ENCODE peak calls at places on chromosomes 6 and 20, in six cellular contexts. One of them, this sample, is unnamed.

GRCh38 chr6:14575961-14576360 is 458.4 kb downstream of the CD83 start:
- DNase-seq in AG08396: no peak
- DNase-seq in G401: no peak
- DNase-seq in heart left ventricle: no peak
- DNase-seq in NCI-H345: no peak
- DNase-seq in right lobe of liver: no peak
- DNase-seq in this sample: no peak

GRCh38 chr6:16947461-16948159 is 154.2 kb upstream of the STMND1 start:
- DNase-seq in AG08396: peak; percentile 68
- DNase-seq in G401: no peak
- DNase-seq in heart left ventricle: no peak
- DNase-seq in NCI-H345: peak; percentile 28
- DNase-seq in right lobe of liver: no peak
- DNase-seq in this sample: no peak

GRCh38 chr6:31538805-31539400 is 2.9 kb downstream of the DDX39B start:
- DNase-seq in AG08396: no peak
- DNase-seq in G401: no peak
- DNase-seq in heart left ventricle: no peak
- DNase-seq in NCI-H345: no peak
- DNase-seq in right lobe of liver: no peak
- DNase-seq in this sample: no peak

GRCh38 chr6:158638393-158638792 is 6.2 kb downstream of the DYNLT1 start:
- DNase-seq in AG08396: no peak
- DNase-seq in G401: no peak
- DNase-seq in heart left ventricle: no peak
- DNase-seq in NCI-H345: no peak
- DNase-seq in right lobe of liver: no peak
- DNase-seq in this sample: no peak

GRCh38 chr6:19757036-19757435 is 80.1 kb upstream of the ID4 start:
- DNase-seq in AG08396: peak; percentile 13
- DNase-seq in G401: no peak
- DNase-seq in heart left ventricle: no peak
- DNase-seq in NCI-H345: no peak
- DNase-seq in right lobe of liver: no peak
- DNase-seq in this sample: no peak

GRCh38 chr6:63904844-63905243 is 269.2 kb downstream of the PHF3 start:
- DNase-seq in AG08396: peak; percentile 8
- DNase-seq in G401: no peak
- DNase-seq in heart left ventricle: no peak
- DNase-seq in NCI-H345: no peak
- DNase-seq in right lobe of liver: no peak
- DNase-seq in this sample: no peak

GRCh38 chr6:37516920-37517405 is 17.3 kb upstream of the CCDC167 start:
- DNase-seq in AG08396: no peak
- DNase-seq in G401: peak; percentile 34
- DNase-seq in heart left ventricle: no peak
- DNase-seq in NCI-H345: no peak
- DNase-seq in right lobe of liver: peak; percentile 39
- DNase-seq in this sample: no peak

GRCh38 chr6:43644940-43645612 is at the start of gene RSPH9:
- DNase-seq in AG08396: peak; percentile 66
- DNase-seq in G401: peak; percentile 65
- DNase-seq in heart left ventricle: peak; percentile 78
- DNase-seq in NCI-H345: no peak
- DNase-seq in right lobe of liver: peak; percentile 48
- DNase-seq in this sample: peak; percentile 82

GRCh38 chr20:61895686-61896057 is 170.0 kb downstream of the TAF4 start:
- DNase-seq in AG08396: no peak
- DNase-seq in G401: no peak
- DNase-seq in heart left ventricle: no peak
- DNase-seq in NCI-H345: no peak
- DNase-seq in right lobe of liver: no peak
- DNase-seq in this sample: no peak

GRCh38 chr6:92810913-92811312 is 608.4 kb downstream of the EPHA7 start:
- DNase-seq in AG08396: no peak
- DNase-seq in G401: peak; percentile 25
- DNase-seq in heart left ventricle: no peak
- DNase-seq in NCI-H345: peak; percentile 55
- DNase-seq in right lobe of liver: no peak
- DNase-seq in this sample: no peak

GRCh38 chr6:155828989-155829388 is 373.4 kb upstream of the NOX3 start:
- DNase-seq in AG08396: no peak
- DNase-seq in G401: no peak
- DNase-seq in heart left ventricle: no peak
- DNase-seq in NCI-H345: no peak
- DNase-seq in right lobe of liver: no peak
- DNase-seq in this sample: no peak

GRCh38 chr20:14711681-14712080 is 374.3 kb upstream of the FLRT3 start:
- DNase-seq in AG08396: no peak
- DNase-seq in G401: no peak
- DNase-seq in heart left ventricle: no peak
- DNase-seq in NCI-H345: no peak
- DNase-seq in right lobe of liver: no peak
- DNase-seq in this sample: no peak

GRCh38 chr6:9100869-9101575 is 665.7 kb upstream of the SLC35B3 start:
- DNase-seq in AG08396: no peak
- DNase-seq in G401: no peak
- DNase-seq in heart left ventricle: no peak
- DNase-seq in NCI-H345: no peak
- DNase-seq in right lobe of liver: no peak
- DNase-seq in this sample: no peak

GRCh38 chr6:31422587-31422986 is 19.2 kb downstream of the MICA start:
- DNase-seq in AG08396: no peak
- DNase-seq in G401: no peak
- DNase-seq in heart left ventricle: no peak
- DNase-seq in NCI-H345: no peak
- DNase-seq in right lobe of liver: no peak
- DNase-seq in this sample: no peak

GRCh38 chr6:44058617-44059358 is 68.5 kb downstream of the MRPL14 start:
- DNase-seq in AG08396: peak; percentile 89
- DNase-seq in G401: no peak
- DNase-seq in heart left ventricle: peak; percentile 93
- DNase-seq in NCI-H345: no peak
- DNase-seq in right lobe of liver: peak; percentile 80
- DNase-seq in this sample: peak; percentile 64

GRCh38 chr6:7727150-7727950 is 1.5 kb downstream of the BMP6 start:
- DNase-seq in AG08396: peak; percentile 37
- DNase-seq in G401: no peak
- DNase-seq in heart left ventricle: no peak
- DNase-seq in NCI-H345: peak; percentile 1
- DNase-seq in right lobe of liver: peak; percentile 28
- DNase-seq in this sample: no peak

GRCh38 chr6:163416640-163417253 is 2.2 kb downstream of the QKI start:
- DNase-seq in AG08396: peak; percentile 65
- DNase-seq in G401: peak; percentile 77
- DNase-seq in heart left ventricle: no peak
- DNase-seq in NCI-H345: peak; percentile 26
- DNase-seq in right lobe of liver: no peak
- DNase-seq in this sample: peak; percentile 39

GRCh38 chr6:36912583-36912982 is 26.8 kb downstream of the C6orf89 start:
- DNase-seq in AG08396: peak; percentile 71
- DNase-seq in G401: no peak
- DNase-seq in heart left ventricle: no peak
- DNase-seq in NCI-H345: no peak
- DNase-seq in right lobe of liver: no peak
- DNase-seq in this sample: peak; percentile 14

GRCh38 chr6:54992789-54993188 is 146.2 kb downstream of the FAM83B start:
- DNase-seq in AG08396: no peak
- DNase-seq in G401: no peak
- DNase-seq in heart left ventricle: no peak
- DNase-seq in NCI-H345: no peak
- DNase-seq in right lobe of liver: no peak
- DNase-seq in this sample: no peak

GRCh38 chr6:30156262-30156599 is 4.8 kb downstream of the TRIM10 start:
- DNase-seq in AG08396: no peak
- DNase-seq in G401: no peak
- DNase-seq in heart left ventricle: peak; percentile 58
- DNase-seq in NCI-H345: no peak
- DNase-seq in right lobe of liver: peak; percentile 68
- DNase-seq in this sample: peak; percentile 87

This sample was measured in transverse colon.